ENCODE peak calls at places on chromosome X, in eight cellular contexts. H, G, I, S, Z, C, T and Q are unnamed samples.

GRCh38 chrX:57329008-57329407 is 42.5 kb downstream of the FAAH2 start:
- DNase-seq in H (no peak), G (no peak), I (no peak), S (peak; percentile 32), Z (no peak), C (no peak), T (no peak), Q (no peak)

GRCh38 chrX:41472231-41472815 is 25.2 kb downstream of the NYX start:
- DNase-seq in H (no peak), G (no peak), I (no peak), S (no peak), Z (no peak), C (no peak), T (no peak), Q (no peak)

GRCh38 chrX:3160771-3161170 is 119.5 kb downstream of the ARSF start:
- DNase-seq in H (no peak), G (no peak), I (no peak), S (no peak), Z (no peak), C (no peak), T (no peak), Q (no peak)

GRCh38 chrX:134679226-134679625 is 21.0 kb upstream of the PLAC1 start:
- DNase-seq in H (no peak), G (no peak), I (no peak), S (no peak), Z (no peak), C (no peak), T (no peak), Q (no peak)

GRCh38 chrX:138885886-138886285 is 174.4 kb upstream of the FGF13 start:
- DNase-seq in H (no peak), G (no peak), I (no peak), S (no peak), Z (no peak), C (no peak), T (no peak), Q (no peak)

GRCh38 chrX:129540725-129541184 is 696 bp downstream of the OCRL start:
- DNase-seq in H (peak; percentile 61), G (no peak), I (no peak), S (no peak), Z (peak; percentile 20), C (no peak), T (no peak), Q (no peak)

GRCh38 chrX:66020578-66021406 is 19.1 kb downstream of the VSIG4 start:
- DNase-seq in H (no peak), G (no peak), I (no peak), S (no peak), Z (no peak), C (no peak), T (no peak), Q (no peak)

GRCh38 chrX:12263211-12263610 is 124.9 kb downstream of the FRMPD4 start:
- DNase-seq in H (no peak), G (no peak), I (no peak), S (no peak), Z (no peak), C (no peak), T (no peak), Q (no peak)

GRCh38 chrX:120251471-120252011 is 929 bp downstream of the ZBTB33 start:
- DNase-seq in H (peak; percentile 67), G (no peak), I (no peak), S (peak; percentile 51), Z (peak; percentile 33), C (no peak), T (no peak), Q (no peak)

GRCh38 chrX:110944793-110945466 is 149.3 kb upstream of the CHRDL1 start:
- DNase-seq in H (no peak), G (no peak), I (peak; percentile 9), S (no peak), Z (no peak), C (no peak), T (no peak), Q (no peak)

GRCh38 chrX:40108959-40109287 is 11.2 kb upstream of the BCOR start:
- DNase-seq in H (peak; percentile 95), G (peak; percentile 82), I (peak; percentile 67), S (peak; percentile 77), Z (peak; percentile 71), C (peak; percentile 60), T (no peak), Q (no peak)

GRCh38 chrX:3326721-3327120 is 19.7 kb downstream of the MXRA5 start:
- DNase-seq in H (no peak), G (no peak), I (no peak), S (peak; percentile 5), Z (no peak), C (no peak), T (no peak), Q (no peak)

GRCh38 chrX:37726346-37726745 is 40.8 kb downstream of the XK start:
- DNase-seq in H (no peak), G (no peak), I (no peak), S (no peak), Z (no peak), C (no peak), T (no peak), Q (no peak)

GRCh38 chrX:14528629-14529287 is 578 bp upstream of the GLRA2 start:
- DNase-seq in H (peak; percentile 67), G (peak; percentile 72), I (no peak), S (peak; percentile 87), Z (peak; percentile 78), C (peak; percentile 5), T (no peak), Q (peak; percentile 2)

GRCh38 chrX:97987979-97988378 is 1104.3 kb downstream of the RPA4 start:
- DNase-seq in H (no peak), G (no peak), I (no peak), S (no peak), Z (no peak), C (no peak), T (no peak), Q (no peak)

GRCh38 chrX:153447581-153447960 is 1.7 kb upstream of the TREX2 start:
- DNase-seq in H (peak; percentile 64), G (no peak), I (no peak), S (no peak), Z (no peak), C (no peak), T (no peak), Q (no peak)

GRCh38 chrX:31223817-31224216 is 152.0 kb upstream of the FTHL17 start:
- DNase-seq in H (no peak), G (no peak), I (no peak), S (no peak), Z (no peak), C (no peak), T (no peak), Q (no peak)

GRCh38 chrX:23504895-23505294 is 162.4 kb upstream of the PRDX4 start:
- DNase-seq in H (no peak), G (no peak), I (no peak), S (no peak), Z (no peak), C (no peak), T (no peak), Q (no peak)

GRCh38 chrX:97685753-97686152 is 802.0 kb downstream of the RPA4 start:
- DNase-seq in H (no peak), G (no peak), I (peak; percentile 6), S (peak; percentile 65), Z (no peak), C (no peak), T (peak; percentile 20), Q (no peak)

GRCh38 chrX:72169008-72169728 is 12.4 kb upstream of the PIN4 start:
- DNase-seq in H (no peak), G (no peak), I (no peak), S (no peak), Z (no peak), C (peak; percentile 14), T (no peak), Q (no peak)

GRCh38 chrX:6384921-6385320 is 150.0 kb downstream of the VCX3A start:
- DNase-seq in H (no peak), G (no peak), I (no peak), S (no peak), Z (no peak), C (no peak), T (no peak), Q (no peak)

GRCh38 chrX:68177542-68177941 is 255.8 kb downstream of the OPHN1 start:
- DNase-seq in H (no peak), G (no peak), I (no peak), S (no peak), Z (no peak), C (no peak), T (no peak), Q (no peak)

GRCh38 chrX:40952855-40953254 is 132.4 kb upstream of the USP9X start:
- DNase-seq in H (no peak), G (no peak), I (no peak), S (no peak), Z (no peak), C (no peak), T (no peak), Q (no peak)

GRCh38 chrX:53704294-53704693 is 17.8 kb upstream of the HUWE1 start:
- DNase-seq in H (no peak), G (no peak), I (no peak), S (no peak), Z (no peak), C (no peak), T (no peak), Q (no peak)

GRCh38 chrX:136768469-136769084 is 12.2 kb downstream of the ARHGEF6 start:
- DNase-seq in H (peak; percentile 83), G (no peak), I (no peak), S (peak; percentile 11), Z (peak; percentile 68), C (no peak), T (no peak), Q (no peak)

GRCh38 chrX:74603040-74603439 is 11.4 kb downstream of the RLIM start:
- DNase-seq in H (no peak), G (no peak), I (no peak), S (no peak), Z (no peak), C (no peak), T (no peak), Q (no peak)

GRCh38 chrX:154123241-154124219 is 20.5 kb upstream of the OPN1LW start:
- DNase-seq in H (peak; percentile 61), G (no peak), I (no peak), S (no peak), Z (peak; percentile 41), C (no peak), T (peak; percentile 9), Q (no peak)

GRCh38 chrX:68440940-68441339 is 7.6 kb upstream of the OPHN1 start:
- DNase-seq in H (peak; percentile 77), G (peak; percentile 70), I (no peak), S (peak; percentile 80), Z (no peak), C (no peak), T (no peak), Q (peak; percentile 38)

GRCh38 chrX:19183777-19184485 is 61.7 kb upstream of the ADGRG2 start:
- DNase-seq in H (no peak), G (no peak), I (no peak), S (no peak), Z (no peak), C (no peak), T (no peak), Q (no peak)

GRCh38 chrX:32448320-32448719 is 763.0 kb downstream of the DMD start:
- DNase-seq in H (no peak), G (no peak), I (no peak), S (no peak), Z (no peak), C (no peak), T (no peak), Q (no peak)

GRCh38 chrX:584572-584971 is 46.0 kb upstream of the SHOX start:
- DNase-seq in H (no peak), G (no peak), I (no peak), S (no peak), Z (no peak), C (no peak), T (no peak), Q (no peak)

GRCh38 chrX:6708676-6709075 is 173.8 kb upstream of the VCX3A start:
- DNase-seq in H (no peak), G (no peak), I (no peak), S (no peak), Z (no peak), C (no peak), T (no peak), Q (no peak)

GRCh38 chrX:40230646-40231045 is 132.9 kb upstream of the BCOR start:
- DNase-seq in H (no peak), G (no peak), I (no peak), S (no peak), Z (no peak), C (no peak), T (no peak), Q (no peak)

GRCh38 chrX:102832661-102833060 is 104.4 kb upstream of the RAB40AL start:
- DNase-seq in H (no peak), G (no peak), I (peak; percentile 10), S (peak; percentile 16), Z (no peak), C (no peak), T (no peak), Q (peak; percentile 16)